ENCODE peak calls at places on chromosomes 1 and 21, in five cellular contexts. One of them, this sample, is unnamed.
A peak's percentile ranks its signal among the peaks of the same experiment; 100 is the strongest.

GRCh38 chr21:17769049-17769845 is 49.9 kb downstream of the C21orf91 start:
- DNase-seq in HT1080: no peak
- DNase-seq in caudate nucleus: no peak
- DNase-seq in PC-3: peak; percentile 76
- DNase-seq in aorta: no peak
- DNase-seq in this sample: no peak

GRCh38 chr1:246689409-246689997 is 34.7 kb upstream of the SCCPDH start:
- DNase-seq in HT1080: peak; percentile 74
- DNase-seq in caudate nucleus: peak; percentile 28
- DNase-seq in PC-3: peak; percentile 96
- DNase-seq in aorta: peak; percentile 82
- DNase-seq in this sample: no peak

GRCh38 chr1:150875197-150876110 is 945 bp downstream of the ARNT start:
- DNase-seq in HT1080: no peak
- DNase-seq in caudate nucleus: no peak
- DNase-seq in PC-3: no peak
- DNase-seq in aorta: no peak
- DNase-seq in this sample: peak; percentile 44

GRCh38 chr1:246893205-246893939 is 38.4 kb downstream of the AHCTF1 start:
- DNase-seq in HT1080: no peak
- DNase-seq in caudate nucleus: no peak
- DNase-seq in PC-3: no peak
- DNase-seq in aorta: no peak
- DNase-seq in this sample: no peak

GRCh38 chr1:118979754-118980270 is 8.3 kb downstream of the TBX15 start:
- DNase-seq in HT1080: no peak
- DNase-seq in caudate nucleus: no peak
- DNase-seq in PC-3: no peak
- DNase-seq in aorta: no peak
- DNase-seq in this sample: no peak

GRCh38 chr21:45849651-45850050 is 131.9 kb upstream of the COL6A1 start:
- DNase-seq in HT1080: no peak
- DNase-seq in caudate nucleus: no peak
- DNase-seq in PC-3: no peak
- DNase-seq in aorta: peak; percentile 38
- DNase-seq in this sample: no peak

GRCh38 chr1:220748091-220748934 is at the start of gene MTARC2:
- DNase-seq in HT1080: peak; percentile 79
- DNase-seq in caudate nucleus: no peak
- DNase-seq in PC-3: peak; percentile 85
- DNase-seq in aorta: peak; percentile 88
- DNase-seq in this sample: peak; percentile 62

GRCh38 chr1:35762204-35762603 is 7.6 kb downstream of the CLSPN start:
- DNase-seq in HT1080: peak; percentile 38
- DNase-seq in caudate nucleus: no peak
- DNase-seq in PC-3: no peak
- DNase-seq in aorta: no peak
- DNase-seq in this sample: no peak

GRCh38 chr1:43664369-43664768 is 14.4 kb downstream of the KDM4A start:
- DNase-seq in HT1080: no peak
- DNase-seq in caudate nucleus: no peak
- DNase-seq in PC-3: no peak
- DNase-seq in aorta: no peak
- DNase-seq in this sample: no peak

GRCh38 chr1:70222716-70223235 is 1.6 kb downstream of the SRSF11 start:
- DNase-seq in HT1080: no peak
- DNase-seq in caudate nucleus: no peak
- DNase-seq in PC-3: no peak
- DNase-seq in aorta: no peak
- DNase-seq in this sample: no peak

GRCh38 chr1:53286950-53287349 is 40.9 kb downstream of the LRP8 start:
- DNase-seq in HT1080: no peak
- DNase-seq in caudate nucleus: no peak
- DNase-seq in PC-3: no peak
- DNase-seq in aorta: no peak
- DNase-seq in this sample: no peak

GRCh38 chr1:53307037-53307436 is 20.8 kb downstream of the LRP8 start:
- DNase-seq in HT1080: no peak
- DNase-seq in caudate nucleus: no peak
- DNase-seq in PC-3: no peak
- DNase-seq in aorta: no peak
- DNase-seq in this sample: no peak

GRCh38 chr21:43983390-43983789 is 28.7 kb upstream of the TRAPPC10 start:
- DNase-seq in HT1080: no peak
- DNase-seq in caudate nucleus: no peak
- DNase-seq in PC-3: no peak
- DNase-seq in aorta: no peak
- DNase-seq in this sample: no peak

This sample was measured in hypothalamus.